ENCODE peak calls at places on chromosomes 1 and 21, in ten cellular contexts. J is AG04450, E is lung, Z is uterus, D is transverse colon, I is HFF-Myc, G is cardiac fibroblast, N is BJ, O is ovary, M is sigmoid colon. Y is an unnamed sample.

GRCh38 chr1:202154766-202155477 is 5.5 kb downstream of the PTPN7 start:
- DNase-seq in E (peak), N (no peak), D (peak), J (peak), Z (no peak), I (peak), M (no peak), G (peak), O (no peak), Y (no peak)

GRCh38 chr1:213369465-213369864 is 318.4 kb downstream of the RPS6KC1 start:
- DNase-seq in G (no peak), Z (no peak), N (no peak), I (no peak), E (no peak), J (no peak), O (no peak), M (no peak), D (no peak), Y (no peak)

GRCh38 chr1:96059276-96059675 is 662.3 kb upstream of the PTBP2 start:
- DNase-seq in D (no peak), I (no peak), E (no peak), Z (no peak), M (no peak), N (no peak), G (no peak), J (no peak), O (no peak), Y (no peak)

GRCh38 chr1:13682443-13682842 is 17.5 kb upstream of the PRDM2 start:
- DNase-seq in N (no peak), M (no peak), Z (no peak), D (no peak), E (no peak), I (no peak), O (no peak), G (no peak), J (no peak), Y (no peak)

GRCh38 chr21:39911792-39912191 is 44.6 kb downstream of the PCP4 start:
- DNase-seq in M (no peak), N (no peak), D (no peak), J (no peak), E (no peak), G (no peak), Z (no peak), I (no peak), O (no peak), Y (no peak)

GRCh38 chr1:159931101-159931816 is 6.0 kb upstream of the TAGLN2 start:
- DNase-seq in Z (no peak), J (no peak), O (no peak), D (no peak), I (no peak), E (no peak), M (no peak), N (no peak), G (no peak), Y (no peak)

GRCh38 chr1:25563330-25564215 is 20.2 kb downstream of the LDLRAP1 start:
- DNase-seq in I (no peak), M (no peak), E (no peak), Z (no peak), O (no peak), J (no peak), D (no peak), N (no peak), G (no peak), Y (no peak)

GRCh38 chr1:8740034-8740449 is 77.4 kb downstream of the RERE start:
- DNase-seq in O (no peak), G (peak), N (peak), M (no peak), E (no peak), Z (no peak), I (peak), D (no peak), J (peak), Y (peak)

GRCh38 chr1:67580671-67581403 is 104.2 kb upstream of the GADD45A start:
- DNase-seq in N (no peak), M (no peak), J (no peak), I (no peak), Z (no peak), O (no peak), G (no peak), D (no peak), E (no peak), Y (no peak)

GRCh38 chr1:165434264-165434663 is 10.7 kb downstream of the RXRG start:
- DNase-seq in N (no peak), D (no peak), Z (no peak), M (no peak), I (no peak), O (no peak), J (no peak), E (no peak), G (no peak), Y (no peak)

GRCh38 chr1:201481004-201481380 is 12.0 kb upstream of the PHLDA3 start:
- DNase-seq in J (no peak), N (no peak), I (no peak), M (no peak), G (no peak), D (no peak), Z (no peak), O (no peak), E (no peak), Y (no peak)

GRCh38 chr1:37035828-37036666 is 1.7 kb upstream of the GRIK3 start:
- DNase-seq in O (no peak), D (no peak), G (no peak), N (no peak), I (no peak), M (no peak), E (no peak), J (no peak), Z (no peak), Y (no peak)

GRCh38 chr21:45552696-45553391 is 10.6 kb upstream of the SLC19A1 start:
- DNase-seq in Z (no peak), J (no peak), E (no peak), G (no peak), M (peak), O (peak), D (no peak), N (no peak), I (no peak), Y (no peak)

GRCh38 chr1:205294914-205295310 is 26.6 kb downstream of the NUAK2 start:
- DNase-seq in D (no peak), Z (no peak), I (no peak), G (no peak), J (no peak), N (no peak), M (no peak), E (no peak), O (no peak), Y (no peak)

GRCh38 chr1:64080947-64081562 is 122.4 kb upstream of the UBE2U start:
- DNase-seq in Z (no peak), G (peak), M (no peak), I (no peak), O (no peak), E (no peak), D (no peak), J (no peak), N (no peak), Y (no peak)

GRCh38 chr1:198153804-198154203 is 3.0 kb upstream of the NEK7 start:
- DNase-seq in I (no peak), D (no peak), J (no peak), N (no peak), E (no peak), Z (no peak), G (no peak), M (no peak), O (no peak), Y (no peak)

GRCh38 chr1:147641695-147642592 is 28.4 kb downstream of the ACP6 start:
- DNase-seq in G (peak), N (no peak), M (no peak), Z (peak), O (no peak), D (peak), J (no peak), I (peak), E (peak), Y (no peak)

GRCh38 chr1:214541693-214542092 is 9.7 kb downstream of the PTPN14 start:
- DNase-seq in E (no peak), J (no peak), I (no peak), O (no peak), Z (no peak), G (no peak), N (no peak), M (no peak), D (no peak), Y (no peak)

GRCh38 chr1:181092056-181092455 is 3.6 kb downstream of the IER5 start:
- DNase-seq in Z (no peak), G (no peak), J (no peak), I (no peak), M (no peak), E (no peak), N (no peak), O (no peak), D (no peak), Y (no peak)
- H3K4me3 ChIP-seq in Z (no peak), G (peak), J (peak), I (peak), M (no peak), E (no peak), N (peak), O (no peak), D (no peak), Y (no peak)

GRCh38 chr1:115062542-115063004 is 26.7 kb downstream of the TSPAN2 start:
- DNase-seq in I (no peak), N (no peak), E (peak), O (no peak), M (no peak), G (peak), J (no peak), Z (no peak), D (peak), Y (no peak)

GRCh38 chr1:115060501-115060900 is 28.8 kb downstream of the TSPAN2 start:
- DNase-seq in E (no peak), I (no peak), N (no peak), G (peak), D (no peak), Z (no peak), O (no peak), M (no peak), J (no peak), Y (no peak)

GRCh38 chr1:115056395-115056798 is 26.8 kb downstream of the TSHB start:
- DNase-seq in D (peak), J (no peak), E (no peak), O (peak), M (no peak), I (no peak), G (peak), N (peak), Z (peak), Y (peak)

GRCh38 chr1:115052454-115053083 is 22.9 kb downstream of the TSHB start:
- DNase-seq in O (no peak), Z (no peak), I (no peak), J (no peak), E (peak), G (peak), N (no peak), M (no peak), D (peak), Y (peak)

DNA sequence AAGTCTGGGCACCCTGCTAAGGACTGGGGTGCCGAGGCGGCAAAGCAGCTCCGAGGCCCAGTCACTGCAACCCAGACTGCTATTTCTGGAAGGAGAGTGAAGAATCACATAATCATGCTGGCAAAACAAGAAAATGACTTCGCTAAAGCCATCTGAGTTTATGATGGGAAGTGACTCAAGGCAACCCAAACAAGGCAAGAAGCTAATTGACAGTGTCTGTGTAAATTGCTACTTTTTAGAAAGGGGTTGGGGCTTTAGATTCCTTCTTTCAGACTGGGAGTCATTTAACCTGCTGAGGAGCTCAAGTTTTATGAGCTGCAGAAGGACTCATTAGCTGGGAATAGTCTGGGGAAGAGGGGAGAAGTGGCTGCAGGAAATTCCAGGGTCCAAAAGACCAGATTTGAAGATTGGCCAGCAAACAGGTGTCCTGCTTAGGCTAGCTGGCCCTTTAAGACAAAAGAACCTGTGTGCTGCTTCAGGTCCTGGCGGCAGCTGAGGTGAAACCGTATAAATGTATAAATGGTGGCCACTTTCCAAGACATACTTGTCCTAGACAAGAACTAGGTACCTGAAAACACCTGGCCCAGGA is 28.1 kb downstream of the TSHB start:
- DNase-seq in D (no peak), Z (no peak), J (no peak), E (no peak), G (no peak), M (no peak), O (no peak), I (no peak), N (no peak), Y (no peak)
- TF ChIP-seq CTCF in D (no peak), Z (no peak), J (no peak), E (no peak), G (no peak), M (no peak), O (no peak), I (no peak), N (no peak), Y (no peak)

DNA sequence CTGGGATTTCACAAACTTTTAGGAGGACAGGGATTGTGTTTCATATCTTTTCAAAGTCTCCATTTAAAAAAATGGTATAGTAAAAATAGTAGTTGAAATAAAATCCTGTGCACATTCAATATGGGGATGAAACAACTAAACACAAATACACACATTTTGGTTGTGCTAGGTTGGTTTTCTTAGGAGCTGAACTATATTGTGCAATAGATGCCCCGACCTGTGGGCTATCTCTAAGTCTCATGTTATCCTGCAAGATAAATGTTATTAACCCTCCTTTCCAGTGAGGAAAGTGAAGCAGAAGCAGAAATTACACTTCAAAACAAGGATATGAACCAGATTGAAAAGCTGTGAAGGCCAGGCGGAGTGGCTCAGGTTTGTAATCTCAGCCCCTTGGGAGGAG is 1.3 kb upstream of the PLD5 start:
- DNase-seq in D (no peak), M (no peak), N (no peak), O (no peak), E (no peak), I (no peak), J (no peak), Z (no peak), G (no peak), Y (no peak)
- H3K4me3 ChIP-seq in D (no peak), M (no peak), N (no peak), O (no peak), E (no peak), I (no peak), J (no peak), Z (no peak), G (no peak), Y (no peak)

DNA sequence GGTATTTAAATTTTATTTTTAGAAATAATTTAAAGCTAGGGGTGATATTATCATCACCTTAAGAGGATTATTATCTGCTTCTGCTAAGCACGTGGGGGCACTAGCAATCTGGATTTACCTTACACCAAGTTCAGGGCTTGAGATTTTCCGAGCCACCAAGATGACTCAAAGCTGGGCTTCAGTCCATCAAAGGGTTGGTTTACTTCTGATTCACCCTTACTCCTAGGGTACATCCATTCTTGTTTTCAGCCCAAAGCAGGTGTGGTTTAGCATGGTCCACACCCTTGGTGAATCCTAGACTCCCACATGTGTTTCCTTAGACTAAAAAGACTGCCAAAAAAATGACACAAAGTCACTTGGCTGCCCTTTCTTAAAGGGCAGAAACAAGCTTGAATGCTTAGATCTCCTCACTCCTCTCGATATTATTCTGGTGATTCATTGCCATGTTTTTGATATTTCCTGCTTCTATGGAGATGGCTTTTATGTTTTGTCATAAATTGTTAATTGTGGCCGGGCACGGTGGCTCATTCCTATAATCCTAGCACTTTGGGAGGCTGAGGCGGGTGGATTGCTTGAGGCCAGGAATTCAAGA is 9.8 kb upstream of the PRSS38 start:
- DNase-seq in I (peak), D (no peak), M (no peak), O (no peak), J (peak), G (peak), E (no peak), Z (no peak), N (peak), Y (peak)
- TF ChIP-seq CTCF in I (no peak), D (no peak), M (no peak), O (no peak), J (no peak), G (no peak), E (no peak), Z (no peak), N (no peak), Y (no peak)